ENCODE peak calls at places on chromosomes 4 and X, in seven cellular contexts. K is prostate gland, Z is GM23338, W is suprapubic skin, I is transverse colon, O is endothelial cell of umbilical vein, A is GM12878. P is an unnamed sample.

GRCh38 chr4:139177049-139177887 is at the start of gene ELF2:
- DNase-seq in K (peak), Z (peak), W (peak), I (peak), O (peak), A (no peak), P (peak)

GRCh38 chrX:120310861-120311631 is at the start of gene TMEM255A:
- DNase-seq in K (no peak), Z (peak), W (no peak), I (no peak), O (no peak), A (no peak), P (peak)

GRCh38 chrX:48573690-48574269 is 504 bp upstream of the RBM3 start:
- DNase-seq in K (no peak), Z (no peak), W (no peak), I (peak), O (peak), A (no peak), P (peak)

GRCh38 chrX:131895002-131895401 is 128.1 kb upstream of the STK26 start:
- DNase-seq in K (no peak), Z (no peak), W (no peak), I (no peak), O (no peak), A (no peak), P (no peak)

GRCh38 chr4:105895609-105896460 is 564 bp downstream of the NPNT start:
- DNase-seq in K (peak), Z (peak), W (no peak), I (peak), O (no peak), A (no peak), P (no peak)

GRCh38 chr4:5144384-5144783 is 93.1 kb downstream of the STK32B start:
- DNase-seq in K (no peak), Z (no peak), W (no peak), I (no peak), O (no peak), A (no peak), P (no peak)

GRCh38 chr4:122889726-122890125 is 32.7 kb downstream of the NUDT6 start:
- DNase-seq in K (no peak), Z (no peak), W (no peak), I (peak), O (no peak), A (no peak), P (no peak)

GRCh38 chr4:120540625-120541024 is 381.9 kb downstream of the PRDM5 start:
- DNase-seq in K (no peak), Z (no peak), W (no peak), I (no peak), O (no peak), A (no peak), P (no peak)

GRCh38 chrX:49166914-49167739 is 4.6 kb downstream of the MAGIX start:
- DNase-seq in K (peak), Z (peak), W (peak), I (peak), O (peak), A (peak), P (peak)

GRCh38 chr4:2416564-2417195 is 1.8 kb downstream of the ZFYVE28 start:
- DNase-seq in K (no peak), Z (peak), W (no peak), I (peak), O (peak), A (no peak), P (peak)

GRCh38 chr4:88843067-88843723 is 145.6 kb upstream of the NAP1L5 start:
- DNase-seq in K (no peak), Z (no peak), W (no peak), I (peak), O (peak), A (no peak), P (no peak)

GRCh38 chrX:66498672-66499296 is 140.1 kb downstream of the EDA2R start:
- DNase-seq in K (no peak), Z (no peak), W (no peak), I (no peak), O (no peak), A (no peak), P (no peak)

GRCh38 chr4:148444296-148445070 is 2.3 kb upstream of the NR3C2 start:
- DNase-seq in K (peak), Z (peak), W (peak), I (peak), O (peak), A (no peak), P (peak)

GRCh38 chr4:11011249-11011648 is 326.7 kb upstream of the CLNK start:
- DNase-seq in K (no peak), Z (no peak), W (no peak), I (no peak), O (no peak), A (no peak), P (no peak)

GRCh38 chr4:64306255-64306565 is 103.0 kb downstream of the TECRL start:
- DNase-seq in K (no peak), Z (no peak), W (no peak), I (no peak), O (no peak), A (no peak), P (no peak)

GRCh38 chr4:73661646-73662119 is 41.4 kb upstream of the RASSF6 start:
- DNase-seq in K (no peak), Z (no peak), W (no peak), I (no peak), O (peak), A (no peak), P (no peak)

GRCh38 chr4:7074423-7074822 is 6.6 kb upstream of the GRPEL1 start:
- DNase-seq in K (no peak), Z (no peak), W (no peak), I (no peak), O (no peak), A (no peak), P (no peak)

GRCh38 chrX:40748977-40749376 is 13.6 kb upstream of the MED14 start:
- DNase-seq in K (no peak), Z (no peak), W (no peak), I (no peak), O (peak), A (no peak), P (no peak)

GRCh38 chr4:111070390-111070789 is 447.5 kb upstream of the PITX2 start:
- DNase-seq in K (no peak), Z (no peak), W (no peak), I (no peak), O (no peak), A (no peak), P (no peak)

GRCh38 chrX:119606508-119607389 is 525 bp upstream of the NKRF start:
- DNase-seq in K (no peak), Z (no peak), W (no peak), I (no peak), O (no peak), A (no peak), P (no peak)

GRCh38 chr4:10458190-10458589 is 964 bp upstream of the ZNF518B start:
- DNase-seq in K (no peak), Z (peak), W (no peak), I (no peak), O (peak), A (no peak), P (peak)

GRCh38 chr4:168059251-168059650 is 33.1 kb upstream of the ANXA10 start:
- DNase-seq in K (no peak), Z (no peak), W (no peak), I (no peak), O (no peak), A (no peak), P (no peak)

GRCh38 chr4:37882665-37883296 is 8.1 kb upstream of the TBC1D1 start:
- DNase-seq in K (peak), Z (peak), W (no peak), I (no peak), O (no peak), A (no peak), P (no peak)

GRCh38 chr4:37889849-37890500 is 909 bp upstream of the TBC1D1 start:
- DNase-seq in K (no peak), Z (peak), W (no peak), I (peak), O (no peak), A (no peak), P (peak)

GRCh38 chr4:37884855-37885487 is 5.9 kb upstream of the TBC1D1 start:
- DNase-seq in K (no peak), Z (no peak), W (no peak), I (no peak), O (no peak), A (no peak), P (no peak)

GRCh38 chr4:37890501-37891220 is at the start of gene TBC1D1:
- DNase-seq in K (peak), Z (peak), W (peak), I (peak), O (no peak), A (no peak), P (peak)

DNA sequence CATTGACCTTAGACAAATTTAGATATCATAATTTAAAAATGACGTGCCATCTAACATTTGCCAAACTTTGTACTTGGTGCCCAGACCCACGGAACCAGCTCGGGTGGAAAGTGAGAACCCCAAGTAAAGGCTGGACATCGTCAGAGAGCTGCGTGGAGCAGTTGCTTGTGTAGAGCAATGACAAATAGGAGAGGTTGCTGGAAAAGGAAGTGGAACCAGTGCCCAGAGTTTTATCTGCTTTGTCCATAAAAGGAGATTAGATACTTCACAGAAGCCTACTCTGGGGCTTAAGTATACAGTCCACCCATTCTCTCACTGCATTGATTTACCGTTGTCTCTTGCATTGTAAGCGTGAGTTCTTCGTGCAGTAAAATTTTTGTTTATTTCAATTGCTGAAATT is 5.4 kb upstream of the TBC1D1 start:
- DNase-seq in K (peak), Z (no peak), W (no peak), I (peak), O (no peak), A (no peak), P (no peak)
- TF ChIP-seq POLR2AphosphoS5 in K (peak), Z (no peak), W (no peak), I (peak), O (no peak), A (no peak), P (no peak)

GRCh38 chr4:104429150-104429741 is 65.4 kb downstream of the CXXC4 start:
- DNase-seq in K (no peak), Z (no peak), W (no peak), I (no peak), O (no peak), A (no peak), P (no peak)
- TF ChIP-seq CTCF in K (no peak), Z (no peak), W (no peak), I (no peak), O (no peak), A (no peak), P (no peak)

DNA sequence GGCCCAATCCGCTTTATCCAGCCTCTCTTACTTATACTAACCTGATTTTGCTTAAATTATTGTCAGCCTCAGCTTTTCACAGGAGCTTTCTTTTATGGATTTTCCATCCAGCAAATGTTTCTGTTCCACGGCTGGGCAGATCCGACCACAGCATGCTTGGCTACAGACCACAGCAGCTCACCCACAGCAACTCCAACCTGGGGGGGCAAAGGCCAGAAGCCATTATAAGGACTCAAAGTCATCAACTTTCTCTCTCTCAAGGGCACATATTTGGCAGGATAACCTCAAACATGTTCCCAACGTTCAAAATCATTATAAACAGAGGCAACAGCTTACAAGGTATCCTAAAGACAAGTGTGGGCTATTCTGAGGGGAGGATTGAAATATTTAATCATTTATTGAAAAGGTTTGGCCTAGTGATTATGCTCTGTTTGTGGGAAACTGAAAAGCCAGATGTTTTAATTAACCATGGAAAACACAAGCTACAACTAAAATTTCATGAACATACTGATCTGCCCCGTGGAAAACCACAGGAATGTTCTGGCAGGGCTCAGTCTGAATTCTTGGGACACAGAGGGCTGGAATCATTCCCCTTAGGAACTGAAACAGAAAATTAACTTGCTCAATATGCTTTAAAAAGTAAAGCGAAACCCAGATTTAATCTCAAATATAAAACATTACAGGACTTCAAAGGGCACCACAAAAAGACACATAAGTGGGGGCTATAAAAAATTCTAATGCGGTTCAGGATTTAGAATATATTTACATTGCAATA is 71.2 kb downstream of the APBB2 start:
- DNase-seq in K (peak), Z (no peak), W (no peak), I (peak), O (peak), A (no peak), P (no peak)
- TF ChIP-seq POLR2AphosphoS5 in K (peak), Z (no peak), W (peak), I (peak), O (no peak), A (no peak), P (peak)

DNA sequence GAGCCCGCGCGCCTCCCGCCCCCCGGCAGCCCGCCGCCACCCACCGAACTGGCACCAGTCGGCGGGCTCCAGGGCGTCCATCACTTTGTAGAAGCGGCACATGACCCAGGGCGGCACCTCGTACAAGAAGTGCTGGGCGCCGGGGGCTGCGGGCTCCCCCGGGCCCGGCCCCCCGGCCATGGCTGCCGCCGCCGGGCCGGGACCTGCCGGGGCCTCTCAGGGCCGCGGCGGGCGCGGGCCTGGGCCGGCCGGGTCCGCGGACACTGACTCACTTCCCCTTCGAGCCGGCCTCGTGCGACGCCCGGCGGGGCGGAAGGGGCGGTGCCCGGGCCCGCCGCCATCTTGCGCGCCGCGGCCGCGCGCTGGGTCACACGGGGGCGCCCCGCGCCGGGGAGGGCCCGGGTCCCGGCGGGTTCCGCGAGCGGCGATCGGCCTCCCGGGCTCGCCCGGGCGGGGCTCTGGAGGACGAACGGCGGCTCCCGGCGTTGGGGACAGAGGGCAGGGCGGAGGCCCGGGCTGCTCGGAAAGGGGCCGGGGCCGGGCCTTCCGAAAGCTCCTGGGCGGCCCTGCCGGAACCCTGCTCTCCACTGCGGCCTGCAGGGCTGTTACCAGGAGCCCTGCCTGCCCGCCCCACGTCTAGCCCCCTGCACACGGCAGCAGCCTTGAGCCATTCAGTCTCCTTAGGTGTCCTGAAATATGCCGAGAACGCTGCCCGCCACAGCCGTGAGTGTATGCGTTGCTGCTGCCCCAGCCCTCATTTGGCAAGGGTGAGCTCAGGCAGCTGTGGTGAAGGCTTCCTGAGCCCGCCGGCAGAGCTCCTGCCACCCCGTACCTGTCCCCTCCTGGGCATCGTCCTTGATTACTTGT is at the start of gene IRAK1:
- DNase-seq in K (peak), Z (peak), W (no peak), I (peak), O (peak), A (no peak), P (peak)
- TF ChIP-seq CTCF in K (no peak), Z (no peak), W (no peak), I (no peak), O (no peak), A (no peak), P (no peak)

DNA sequence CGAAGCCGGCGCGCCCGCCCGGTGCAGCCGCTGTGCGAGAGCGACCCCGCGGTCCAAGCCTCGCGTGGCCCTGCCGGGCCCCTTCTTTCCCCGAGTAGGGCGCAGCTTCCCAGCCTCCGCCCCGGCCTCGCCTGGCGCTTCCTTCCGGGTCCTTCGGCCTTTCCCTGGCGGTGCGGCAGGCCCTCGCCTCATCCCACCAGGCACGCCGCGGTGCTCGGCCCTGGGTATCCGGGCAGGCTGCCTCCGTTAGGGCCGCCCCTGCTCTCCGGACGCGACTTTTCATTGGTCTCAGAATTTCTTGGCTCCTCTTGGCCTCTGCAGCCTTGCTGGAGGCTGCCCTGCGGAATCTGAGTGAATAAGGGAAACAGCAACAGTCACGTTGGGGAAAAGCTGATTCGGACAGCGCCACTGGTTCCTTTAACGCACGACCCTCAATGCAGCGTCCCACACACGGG is 429 bp downstream of the UVSSA start:
- DNase-seq in K (peak), Z (peak), W (peak), I (peak), O (peak), A (no peak), P (peak)
- TF ChIP-seq POLR2AphosphoS5 in K (peak), Z (no peak), W (peak), I (peak), O (peak), A (peak), P (peak)